ENCODE peak calls at places on chromosomes 4 and X, in six cellular contexts. One of them, this sample, is unnamed.

GRCh38 chrX:56554870-56555269 is 8.6 kb upstream of the UBQLN2 start:
- DNase-seq in naive thymus-derived CD4-positive, alpha-beta T cell: no peak
- DNase-seq in frontal cortex: no peak
- DNase-seq in stimulated activated CD8-positive, alpha-beta memory T cell treated with anti-CD3 and anti-CD28 coated beads, Interleukin-4, amount 100 ng/mL, for 4 hours: no peak
- DNase-seq in keratinocyte: no peak
- DNase-seq in stromal cell of bone marrow: no peak
- DNase-seq in this sample: no peak

GRCh38 chr4:114265342-114265741 is 285.9 kb upstream of the ARSJ start:
- DNase-seq in naive thymus-derived CD4-positive, alpha-beta T cell: no peak
- DNase-seq in frontal cortex: no peak
- DNase-seq in stimulated activated CD8-positive, alpha-beta memory T cell treated with anti-CD3 and anti-CD28 coated beads, Interleukin-4, amount 100 ng/mL, for 4 hours: no peak
- DNase-seq in keratinocyte: no peak
- DNase-seq in stromal cell of bone marrow: no peak
- DNase-seq in this sample: no peak

GRCh38 chr4:139530833-139531427 is 25.1 kb downstream of the SETD7 start:
- DNase-seq in naive thymus-derived CD4-positive, alpha-beta T cell: peak
- DNase-seq in frontal cortex: peak
- DNase-seq in stimulated activated CD8-positive, alpha-beta memory T cell treated with anti-CD3 and anti-CD28 coated beads, Interleukin-4, amount 100 ng/mL, for 4 hours: peak
- DNase-seq in keratinocyte: no peak
- DNase-seq in stromal cell of bone marrow: no peak
- DNase-seq in this sample: no peak

GRCh38 chrX:76996641-76997040 is 450.5 kb upstream of the FGF16 start:
- DNase-seq in naive thymus-derived CD4-positive, alpha-beta T cell: no peak
- DNase-seq in frontal cortex: no peak
- DNase-seq in stimulated activated CD8-positive, alpha-beta memory T cell treated with anti-CD3 and anti-CD28 coated beads, Interleukin-4, amount 100 ng/mL, for 4 hours: no peak
- DNase-seq in keratinocyte: no peak
- DNase-seq in stromal cell of bone marrow: no peak
- DNase-seq in this sample: no peak

GRCh38 chr4:185304944-185305690 is 90.6 kb downstream of the LRP2BP start:
- DNase-seq in naive thymus-derived CD4-positive, alpha-beta T cell: peak
- DNase-seq in frontal cortex: no peak
- DNase-seq in stimulated activated CD8-positive, alpha-beta memory T cell treated with anti-CD3 and anti-CD28 coated beads, Interleukin-4, amount 100 ng/mL, for 4 hours: no peak
- DNase-seq in keratinocyte: no peak
- DNase-seq in stromal cell of bone marrow: no peak
- DNase-seq in this sample: no peak

GRCh38 chr4:7769308-7769841 is 170.3 kb downstream of the AFAP1 start:
- DNase-seq in naive thymus-derived CD4-positive, alpha-beta T cell: no peak
- DNase-seq in frontal cortex: no peak
- DNase-seq in stimulated activated CD8-positive, alpha-beta memory T cell treated with anti-CD3 and anti-CD28 coated beads, Interleukin-4, amount 100 ng/mL, for 4 hours: no peak
- DNase-seq in keratinocyte: no peak
- DNase-seq in stromal cell of bone marrow: no peak
- DNase-seq in this sample: no peak

GRCh38 chrX:3286196-3286920 is 60.1 kb downstream of the MXRA5 start:
- DNase-seq in naive thymus-derived CD4-positive, alpha-beta T cell: no peak
- DNase-seq in frontal cortex: no peak
- DNase-seq in stimulated activated CD8-positive, alpha-beta memory T cell treated with anti-CD3 and anti-CD28 coated beads, Interleukin-4, amount 100 ng/mL, for 4 hours: no peak
- DNase-seq in keratinocyte: no peak
- DNase-seq in stromal cell of bone marrow: peak
- DNase-seq in this sample: no peak

GRCh38 chr4:1520145-1520661 is 114.0 kb upstream of the NKX1-1 start:
- DNase-seq in naive thymus-derived CD4-positive, alpha-beta T cell: no peak
- DNase-seq in frontal cortex: no peak
- DNase-seq in stimulated activated CD8-positive, alpha-beta memory T cell treated with anti-CD3 and anti-CD28 coated beads, Interleukin-4, amount 100 ng/mL, for 4 hours: no peak
- DNase-seq in keratinocyte: no peak
- DNase-seq in stromal cell of bone marrow: no peak
- DNase-seq in this sample: no peak

GRCh38 chr4:1209821-1210220 is 37.4 kb upstream of the SPON2 start:
- DNase-seq in naive thymus-derived CD4-positive, alpha-beta T cell: no peak
- DNase-seq in frontal cortex: peak
- DNase-seq in stimulated activated CD8-positive, alpha-beta memory T cell treated with anti-CD3 and anti-CD28 coated beads, Interleukin-4, amount 100 ng/mL, for 4 hours: no peak
- DNase-seq in keratinocyte: no peak
- DNase-seq in stromal cell of bone marrow: peak
- DNase-seq in this sample: no peak

GRCh38 chr4:1961038-1961437 is 47.7 kb downstream of the NELFA start:
- DNase-seq in naive thymus-derived CD4-positive, alpha-beta T cell: no peak
- DNase-seq in frontal cortex: no peak
- DNase-seq in stimulated activated CD8-positive, alpha-beta memory T cell treated with anti-CD3 and anti-CD28 coated beads, Interleukin-4, amount 100 ng/mL, for 4 hours: no peak
- DNase-seq in keratinocyte: no peak
- DNase-seq in stromal cell of bone marrow: no peak
- DNase-seq in this sample: no peak